ENCODE peak calls at places on chromosomes 1 and 21, in five cellular contexts. One of them, this sample, is unnamed.

GRCh38 chr1:197838836-197839235 is 63.6 kb upstream of the DENND1B start:
- DNase-seq in HCT116: peak
- DNase-seq in suprapubic skin: no peak
- DNase-seq in body of pancreas: no peak
- DNase-seq in uterus: no peak
- DNase-seq in this sample: peak

GRCh38 chr1:44985747-44986359 is 542 bp downstream of the EIF2B3 start:
- DNase-seq in body of pancreas: no peak
- DNase-seq in HCT116: no peak
- DNase-seq in uterus: no peak
- DNase-seq in suprapubic skin: no peak
- DNase-seq in this sample: no peak

GRCh38 chr1:242811092-242811840 is 286.8 kb upstream of the PLD5 start:
- DNase-seq in HCT116: no peak
- DNase-seq in uterus: no peak
- DNase-seq in suprapubic skin: no peak
- DNase-seq in body of pancreas: no peak
- DNase-seq in this sample: no peak

GRCh38 chr21:33780631-33781030 is 135.0 kb downstream of the ATP5PO start:
- DNase-seq in suprapubic skin: no peak
- DNase-seq in uterus: no peak
- DNase-seq in HCT116: no peak
- DNase-seq in body of pancreas: no peak
- DNase-seq in this sample: no peak

GRCh38 chr1:40673452-40673851 is 8.0 kb upstream of the RIMS3 start:
- DNase-seq in uterus: no peak
- DNase-seq in suprapubic skin: no peak
- DNase-seq in body of pancreas: no peak
- DNase-seq in HCT116: no peak
- DNase-seq in this sample: no peak

GRCh38 chr1:88890790-88891317 is 513 bp downstream of the GTF2B start:
- DNase-seq in body of pancreas: peak
- DNase-seq in HCT116: no peak
- DNase-seq in uterus: no peak
- DNase-seq in suprapubic skin: no peak
- DNase-seq in this sample: no peak

GRCh38 chr21:24160528-24160927 is 1446.8 kb downstream of the MRPL39 start:
- DNase-seq in suprapubic skin: no peak
- DNase-seq in uterus: no peak
- DNase-seq in HCT116: no peak
- DNase-seq in body of pancreas: no peak
- DNase-seq in this sample: no peak

GRCh38 chr21:38282921-38283320 is 26.1 kb downstream of the KCNJ15 start:
- DNase-seq in HCT116: no peak
- DNase-seq in uterus: no peak
- DNase-seq in suprapubic skin: no peak
- DNase-seq in body of pancreas: no peak
- DNase-seq in this sample: no peak

GRCh38 chr1:199551967-199552565 is 475.4 kb upstream of the NR5A2 start:
- DNase-seq in body of pancreas: peak
- DNase-seq in uterus: no peak
- DNase-seq in suprapubic skin: no peak
- DNase-seq in HCT116: peak
- DNase-seq in this sample: peak

GRCh38 chr1:13809461-13810159 is 109.6 kb downstream of the PRDM2 start:
- DNase-seq in suprapubic skin: no peak
- DNase-seq in uterus: no peak
- DNase-seq in body of pancreas: no peak
- DNase-seq in HCT116: no peak
- DNase-seq in this sample: no peak

GRCh38 chr1:115790846-115791245 is 22.3 kb upstream of the CASQ2 start:
- DNase-seq in uterus: no peak
- DNase-seq in body of pancreas: no peak
- DNase-seq in suprapubic skin: no peak
- DNase-seq in HCT116: no peak
- DNase-seq in this sample: no peak

GRCh38 chr1:53919675-53920066 is 25.7 kb downstream of the DIO1 start:
- DNase-seq in uterus: no peak
- DNase-seq in HCT116: no peak
- DNase-seq in body of pancreas: peak
- DNase-seq in suprapubic skin: no peak
- DNase-seq in this sample: no peak

GRCh38 chr1:213099682-213100399 is 48.8 kb downstream of the RPS6KC1 start:
- DNase-seq in uterus: no peak
- DNase-seq in body of pancreas: no peak
- DNase-seq in HCT116: no peak
- DNase-seq in suprapubic skin: no peak
- DNase-seq in this sample: no peak

GRCh38 chr1:116923421-116923820 is 13.7 kb downstream of the PTGFRN start:
- DNase-seq in body of pancreas: no peak
- DNase-seq in suprapubic skin: no peak
- DNase-seq in uterus: no peak
- DNase-seq in HCT116: no peak
- DNase-seq in this sample: no peak

GRCh38 chr1:234309243-234309597 is 64.0 kb upstream of the COA6 start:
- DNase-seq in body of pancreas: no peak
- DNase-seq in suprapubic skin: no peak
- DNase-seq in HCT116: no peak
- DNase-seq in uterus: no peak
- DNase-seq in this sample: no peak

GRCh38 chr1:85494957-85495266 is 30.0 kb upstream of the DDAH1 start:
- DNase-seq in HCT116: peak
- DNase-seq in body of pancreas: no peak
- DNase-seq in uterus: peak
- DNase-seq in suprapubic skin: no peak
- DNase-seq in this sample: no peak

GRCh38 chr1:209030454-209031167 is 552.9 kb upstream of the CAMK1G start:
- DNase-seq in uterus: no peak
- DNase-seq in suprapubic skin: no peak
- DNase-seq in body of pancreas: peak
- DNase-seq in HCT116: no peak
- DNase-seq in this sample: no peak

GRCh38 chr1:7538849-7539771 is 232.0 kb upstream of the VAMP3 start:
- DNase-seq in body of pancreas: no peak
- DNase-seq in HCT116: no peak
- DNase-seq in suprapubic skin: no peak
- DNase-seq in uterus: no peak
- DNase-seq in this sample: no peak

GRCh38 chr1:26130695-26131094 is 19.1 kb downstream of the PDIK1L start:
- DNase-seq in HCT116: no peak
- DNase-seq in suprapubic skin: no peak
- DNase-seq in body of pancreas: no peak
- DNase-seq in uterus: no peak
- DNase-seq in this sample: no peak

GRCh38 chr1:107244734-107245495 is 104.1 kb downstream of the NTNG1 start:
- DNase-seq in HCT116: no peak
- DNase-seq in uterus: no peak
- DNase-seq in body of pancreas: no peak
- DNase-seq in suprapubic skin: no peak
- DNase-seq in this sample: no peak

GRCh38 chr1:207284209-207284892 is 37.1 kb upstream of the CD55 start:
- DNase-seq in uterus: no peak
- DNase-seq in suprapubic skin: no peak
- DNase-seq in HCT116: no peak
- DNase-seq in body of pancreas: no peak
- DNase-seq in this sample: no peak

GRCh38 chr1:228083871-228084278 is 1.4 kb downstream of the ARF1 start:
- DNase-seq in body of pancreas: no peak
- DNase-seq in HCT116: no peak
- DNase-seq in uterus: no peak
- DNase-seq in suprapubic skin: no peak
- DNase-seq in this sample: no peak

GRCh38 chr1:228082975-228083870 is 715 bp downstream of the ARF1 start:
- DNase-seq in uterus: peak
- DNase-seq in suprapubic skin: no peak
- DNase-seq in HCT116: no peak
- DNase-seq in body of pancreas: peak
- DNase-seq in this sample: no peak

GRCh38 chr1:228085287-228085926 is 2.9 kb downstream of the ARF1 start:
- DNase-seq in uterus: no peak
- DNase-seq in HCT116: no peak
- DNase-seq in body of pancreas: no peak
- DNase-seq in suprapubic skin: no peak
- DNase-seq in this sample: no peak

GRCh38 chr1:228084797-228085196 is 2.3 kb downstream of the ARF1 start:
- DNase-seq in body of pancreas: no peak
- DNase-seq in suprapubic skin: no peak
- DNase-seq in uterus: no peak
- DNase-seq in HCT116: no peak
- DNase-seq in this sample: no peak

DNA sequence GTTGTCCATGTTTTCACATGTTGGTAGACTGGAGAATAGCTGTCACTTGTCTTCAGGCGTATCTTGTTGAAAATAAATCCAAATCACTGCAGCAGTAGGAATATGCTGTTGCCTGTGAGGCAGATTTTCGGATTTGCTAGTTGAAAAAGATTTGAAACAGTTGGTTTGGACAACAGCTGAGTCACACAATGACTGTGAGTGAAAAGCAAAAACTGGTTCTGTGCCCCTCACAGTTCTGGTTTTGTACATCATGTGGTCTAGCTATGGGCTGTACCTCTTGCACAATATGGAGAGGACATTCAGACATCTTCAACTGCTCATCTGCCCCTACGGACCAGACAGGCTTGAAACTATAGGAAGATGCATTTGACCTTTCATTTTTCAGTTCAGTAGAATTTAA is 1.8 kb downstream of the ARF1 start:
- DNase-seq in HCT116: no peak
- DNase-seq in suprapubic skin: no peak
- DNase-seq in uterus: no peak
- DNase-seq in body of pancreas: no peak
- DNase-seq in this sample: no peak
- TF ChIP-seq POLR2A in HCT116: no peak
- TF ChIP-seq POLR2A in suprapubic skin: no peak
- TF ChIP-seq POLR2A in uterus: no peak
- TF ChIP-seq POLR2A in body of pancreas: no peak
- TF ChIP-seq POLR2A in this sample: no peak

DNA sequence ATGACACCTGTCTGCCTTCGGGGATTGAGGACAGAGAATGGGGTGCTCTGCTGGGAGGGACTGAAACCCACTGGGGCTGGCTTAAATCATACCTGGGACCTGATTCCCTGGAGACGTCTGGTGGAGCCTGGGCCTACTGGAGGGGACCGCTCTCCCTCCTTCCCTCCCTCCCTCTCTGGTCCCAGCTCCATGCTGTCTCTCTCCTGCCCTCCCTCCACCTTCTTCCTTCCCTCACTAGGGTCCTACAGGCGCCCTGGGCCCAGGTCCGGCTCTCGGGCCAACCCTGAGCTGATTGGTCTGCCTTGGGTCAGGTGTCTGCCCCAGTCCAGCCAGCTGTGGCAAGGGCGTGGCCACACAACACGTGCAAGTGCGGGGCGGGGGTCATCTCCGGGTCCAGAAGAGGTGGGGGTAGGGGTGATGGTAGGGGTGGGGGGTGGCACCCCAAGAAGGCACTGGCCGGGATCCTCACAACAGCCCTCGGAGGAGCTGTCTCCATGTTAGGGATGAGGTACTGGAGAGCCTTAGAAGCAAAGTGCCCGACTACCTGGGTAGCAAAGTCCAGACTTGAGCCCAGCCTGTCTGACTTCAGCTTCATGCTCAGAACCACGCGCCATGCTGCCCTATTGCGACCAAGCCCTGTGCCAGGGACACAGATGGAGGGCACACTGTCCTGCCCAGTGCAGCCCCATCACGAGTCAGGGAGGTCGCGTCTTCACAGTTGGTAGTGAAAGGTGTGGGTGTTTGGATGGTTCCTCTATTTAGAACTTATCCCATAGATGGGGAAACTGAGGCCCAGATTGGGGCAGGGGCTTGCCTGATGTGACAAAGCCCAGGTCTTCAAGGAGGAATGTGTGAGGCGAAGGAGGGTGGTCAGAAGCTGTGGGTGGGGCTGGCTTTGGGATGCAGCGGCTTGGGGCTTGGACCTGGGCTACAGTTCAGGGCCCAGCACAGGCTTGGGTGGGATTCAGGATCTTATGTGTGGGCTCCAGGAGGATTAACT is 574.1 kb downstream of the PTPRU start:
- DNase-seq in HCT116: no peak
- DNase-seq in body of pancreas: no peak
- DNase-seq in uterus: no peak
- DNase-seq in suprapubic skin: no peak
- DNase-seq in this sample: no peak
- TF ChIP-seq POLR2A in HCT116: no peak
- TF ChIP-seq POLR2A in body of pancreas: no peak
- TF ChIP-seq POLR2A in uterus: no peak
- TF ChIP-seq POLR2A in suprapubic skin: no peak
- TF ChIP-seq POLR2A in this sample: no peak

GRCh38 chr1:16440480-16441311 is at the start of gene NECAP2:
- DNase-seq in body of pancreas: peak
- DNase-seq in suprapubic skin: peak
- DNase-seq in HCT116: peak
- DNase-seq in uterus: peak
- DNase-seq in this sample: peak
- TF ChIP-seq POLR2A in body of pancreas: no peak
- TF ChIP-seq POLR2A in suprapubic skin: no peak
- TF ChIP-seq POLR2A in HCT116: peak
- TF ChIP-seq POLR2A in uterus: peak
- TF ChIP-seq POLR2A in this sample: peak

GRCh38 chr1:248847956-248848561 is 10.0 kb downstream of the ZNF672 start:
- DNase-seq in body of pancreas: no peak
- DNase-seq in HCT116: no peak
- DNase-seq in uterus: no peak
- DNase-seq in suprapubic skin: no peak
- DNase-seq in this sample: no peak

GRCh38 chr1:248848596-248848995 is 10.3 kb downstream of the ZNF692 start:
- DNase-seq in HCT116: no peak
- DNase-seq in uterus: no peak
- DNase-seq in body of pancreas: no peak
- DNase-seq in suprapubic skin: no peak
- DNase-seq in this sample: no peak

GRCh38 chr1:248849637-248850036 is 9.2 kb downstream of the ZNF692 start:
- DNase-seq in suprapubic skin: no peak
- DNase-seq in HCT116: no peak
- DNase-seq in body of pancreas: no peak
- DNase-seq in uterus: no peak
- DNase-seq in this sample: no peak

GRCh38 chr1:248850124-248850523 is 8.8 kb downstream of the ZNF692 start:
- DNase-seq in suprapubic skin: no peak
- DNase-seq in body of pancreas: no peak
- DNase-seq in HCT116: no peak
- DNase-seq in uterus: no peak
- DNase-seq in this sample: no peak

GRCh38 chr1:248849152-248849551 is 9.7 kb downstream of the ZNF692 start:
- DNase-seq in suprapubic skin: no peak
- DNase-seq in uterus: no peak
- DNase-seq in HCT116: no peak
- DNase-seq in body of pancreas: no peak
- DNase-seq in this sample: no peak
- TF ChIP-seq POLR2A in suprapubic skin: no peak
- TF ChIP-seq POLR2A in uterus: no peak
- TF ChIP-seq POLR2A in HCT116: no peak
- TF ChIP-seq POLR2A in body of pancreas: no peak
- TF ChIP-seq POLR2A in this sample: no peak

GRCh38 chr1:112619518-112620458 is at the start of gene CAPZA1:
- DNase-seq in uterus: peak
- DNase-seq in HCT116: peak
- DNase-seq in body of pancreas: peak
- DNase-seq in suprapubic skin: peak
- DNase-seq in this sample: peak
- TF ChIP-seq POLR2A in uterus: peak
- TF ChIP-seq POLR2A in HCT116: peak
- TF ChIP-seq POLR2A in body of pancreas: peak
- TF ChIP-seq POLR2A in suprapubic skin: peak
- TF ChIP-seq POLR2A in this sample: peak

This sample was measured in H54.